ENCODE peak calls at places on chromosomes 11 and 22, in six cellular contexts. U, I, J, O, G and M are unnamed samples.

GRCh38 chr22:29072979-29073617 is at the start of gene KREMEN1:
- DNase-seq in U (no peak), I (peak), J (no peak), O (peak), G (no peak), M (peak)

GRCh38 chr22:24101966-24102365 is 79.3 kb upstream of the SUSD2 start:
- DNase-seq in U (no peak), I (no peak), J (peak), O (no peak), G (no peak), M (no peak)

GRCh38 chr22:30720263-30720837 is 25.7 kb downstream of the OSBP2 start:
- DNase-seq in U (no peak), I (no peak), J (no peak), O (no peak), G (no peak), M (no peak)

GRCh38 chr11:69518081-69518950 is 36.9 kb downstream of the LINC01488 start:
- DNase-seq in U (no peak), I (no peak), J (no peak), O (no peak), G (no peak), M (no peak)

GRCh38 chr11:126338346-126339055 is 17.0 kb upstream of the ST3GAL4 start:
- DNase-seq in U (no peak), I (peak), J (no peak), O (no peak), G (no peak), M (no peak)

GRCh38 chr22:50293441-50294318 is 13.8 kb downstream of the PLXNB2 start:
- DNase-seq in U (no peak), I (peak), J (peak), O (peak), G (no peak), M (no peak)

GRCh38 chr11:69940246-69940610 is 121.0 kb upstream of the FGF3 start:
- DNase-seq in U (no peak), I (no peak), J (no peak), O (no peak), G (peak), M (no peak)

GRCh38 chr22:22813126-22814075 is 74.2 kb upstream of the IGLL5 start:
- DNase-seq in U (no peak), I (no peak), J (no peak), O (no peak), G (no peak), M (peak)

GRCh38 chr11:702731-703461 is 3.1 kb upstream of the EPS8L2 start:
- DNase-seq in U (no peak), I (peak), J (peak), O (peak), G (peak), M (no peak)

GRCh38 chr11:105719073-105719846 is 109.4 kb downstream of the GRIA4 start:
- DNase-seq in U (peak), I (no peak), J (no peak), O (no peak), G (no peak), M (no peak)

GRCh38 chr11:6413791-6414231 is 5.1 kb downstream of the APBB1 start:
- DNase-seq in U (no peak), I (no peak), J (no peak), O (no peak), G (no peak), M (no peak)

GRCh38 chr11:58647866-58648265 is 25.4 kb downstream of the CNTF start:
- DNase-seq in U (no peak), I (no peak), J (no peak), O (no peak), G (no peak), M (no peak)

GRCh38 chr11:45811571-45812290 is 6.8 kb downstream of the SLC35C1 start:
- DNase-seq in U (no peak), I (no peak), J (no peak), O (no peak), G (peak), M (no peak)

GRCh38 chr11:35418282-35418846 is 994 bp downstream of the SLC1A2 start:
- DNase-seq in U (no peak), I (no peak), J (no peak), O (no peak), G (no peak), M (no peak)

GRCh38 chr22:49760630-49761571 is 66.8 kb downstream of the BRD1 start:
- DNase-seq in U (peak), I (peak), J (peak), O (no peak), G (no peak), M (no peak)

GRCh38 chr11:28529540-28530410 is 421.6 kb downstream of the METTL15 start:
- DNase-seq in U (no peak), I (no peak), J (no peak), O (no peak), G (no peak), M (no peak)

GRCh38 chr22:22881116-22882032 is 6.2 kb upstream of the IGLL5 start:
- DNase-seq in U (no peak), I (no peak), J (no peak), O (no peak), G (no peak), M (peak)

DNA sequence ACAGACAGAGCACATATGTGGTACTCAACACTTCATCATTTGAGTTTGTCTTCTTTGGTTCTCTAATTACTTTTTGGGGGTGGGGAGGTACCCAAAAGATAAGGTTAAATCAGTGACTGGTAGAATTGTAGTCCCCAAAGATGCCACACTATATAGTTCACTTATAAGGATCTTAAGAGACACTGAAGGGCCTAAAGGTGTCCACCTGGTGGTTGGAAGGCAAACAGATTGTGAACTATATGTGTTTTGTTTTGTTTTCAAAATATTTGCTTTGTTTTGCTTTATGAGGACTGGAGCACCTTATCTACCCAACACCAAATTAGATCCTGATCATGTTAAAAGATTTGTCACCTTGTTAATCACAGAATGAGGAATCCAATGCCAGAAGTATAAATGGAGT is 136.1 kb downstream of the DCDC1 start:
- DNase-seq in U (no peak), I (no peak), J (no peak), O (no peak), G (no peak), M (no peak)
- TF ChIP-seq CTCF in U (no peak), I (no peak), J (no peak), O (no peak), G (no peak), M (peak)

GRCh38 chr11:11071483-11071882 is 213.6 kb upstream of the ZBED5 start:
- DNase-seq in U (no peak), I (no peak), J (no peak), O (no peak), G (no peak), M (no peak)
- TF ChIP-seq CTCF in U (no peak), I (no peak), J (no peak), O (no peak), G (no peak), M (no peak)

GRCh38 chr11:96367357-96367756 is 22.4 kb downstream of the CCDC82 start:
- DNase-seq in U (no peak), I (no peak), J (no peak), O (no peak), G (no peak), M (no peak)
- TF ChIP-seq CTCF in U (no peak), I (no peak), J (no peak), O (no peak), G (no peak), M (no peak)

GRCh38 chr11:86089659-86090058 is 20.8 kb upstream of the PICALM start:
- DNase-seq in U (no peak), I (no peak), J (no peak), O (no peak), G (no peak), M (no peak)

GRCh38 chr11:86091566-86091965 is 22.7 kb upstream of the PICALM start:
- DNase-seq in U (no peak), I (no peak), J (no peak), O (no peak), G (no peak), M (no peak)

GRCh38 chr11:86091086-86091485 is 22.2 kb upstream of the PICALM start:
- DNase-seq in U (no peak), I (no peak), J (no peak), O (no peak), G (no peak), M (no peak)

GRCh38 chr11:86081465-86081864 is 12.6 kb upstream of the PICALM start:
- DNase-seq in U (no peak), I (no peak), J (no peak), O (no peak), G (no peak), M (no peak)

DNA sequence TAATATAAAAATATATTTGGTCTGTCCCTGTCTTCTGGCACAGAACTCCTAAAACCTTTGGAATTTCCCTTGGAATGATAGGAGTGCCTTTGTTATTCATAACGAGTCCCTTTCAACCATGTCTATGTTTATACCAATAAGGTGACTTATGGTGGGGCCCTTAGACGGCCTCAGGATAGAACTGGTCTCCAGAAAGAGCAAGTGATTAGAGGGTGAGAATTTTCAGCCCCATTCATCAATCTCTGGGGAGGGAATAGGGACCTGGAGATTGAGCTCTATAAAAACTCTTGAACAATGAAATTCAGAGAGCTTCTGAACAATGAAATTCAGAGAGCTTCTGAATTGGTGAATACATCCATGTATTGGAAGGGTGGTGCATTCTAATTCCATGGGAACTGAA is 18.4 kb upstream of the PICALM start:
- DNase-seq in U (no peak), I (no peak), J (no peak), O (no peak), G (no peak), M (no peak)
- TF ChIP-seq CTCF in U (no peak), I (no peak), J (no peak), O (no peak), G (no peak), M (no peak)

GRCh38 chr11:97325693-97326092 is 935.9 kb downstream of the JRKL start:
- DNase-seq in U (no peak), I (no peak), J (no peak), O (no peak), G (no peak), M (no peak)
- TF ChIP-seq CTCF in U (no peak), I (no peak), J (no peak), O (no peak), G (no peak), M (no peak)